ENCODE peak calls at places on chromosomes 7 and 10, in ten cellular contexts. E is right atrium auricular region, D is prostate gland, B is PC-9, T is heart left ventricle, Y is A549, W is SJSA1, Q is ovary, F is H9, U is small intestine. M is an unnamed sample.

GRCh38 chr7:34073676-34074075 is 168.3 kb downstream of the BMPER start:
- DNase-seq in E (no peak), D (no peak), B (no peak), T (no peak), Y (no peak), W (no peak), Q (peak; percentile 65), F (no peak), U (no peak), M (no peak)

GRCh38 chr10:28984431-28984830 is 304.4 kb upstream of the LYZL1 start:
- DNase-seq in E (peak; percentile 98), D (peak; percentile 81), B (peak; percentile 77), T (peak; percentile 94), Y (peak; percentile 76), W (peak; percentile 67), Q (peak; percentile 80), F (no peak), U (peak; percentile 8), M (no peak)

GRCh38 chr10:121112618-121113384 is 261.6 kb downstream of the WDR11 start:
- DNase-seq in E (no peak), D (no peak), B (no peak), T (no peak), Y (no peak), W (no peak), Q (no peak), F (peak; percentile 52), U (no peak), M (no peak)

GRCh38 chr10:122140477-122140902 is 130.6 kb upstream of the BTBD16 start:
- DNase-seq in E (peak; percentile 76), D (no peak), B (peak; percentile 20), T (peak; percentile 62), Y (peak; percentile 82), W (no peak), Q (no peak), F (no peak), U (no peak), M (no peak)

GRCh38 chr7:5692845-5693278 is 88.6 kb downstream of the RNF216 start:
- DNase-seq in E (no peak), D (no peak), B (peak; percentile 29), T (no peak), Y (peak; percentile 74), W (peak; percentile 80), Q (no peak), F (no peak), U (no peak), M (no peak)

GRCh38 chr10:20898851-20899250 is 1.7 kb upstream of the NEBL start:
- DNase-seq in E (no peak), D (no peak), B (no peak), T (no peak), Y (no peak), W (no peak), Q (no peak), F (no peak), U (no peak), M (no peak)

GRCh38 chr7:155669717-155670505 is 25.4 kb downstream of the RBM33 start:
- DNase-seq in E (no peak), D (no peak), B (no peak), T (no peak), Y (no peak), W (no peak), Q (no peak), F (peak; percentile 81), U (no peak), M (no peak)

GRCh38 chr10:112002191-112002590 is 181.4 kb downstream of the GPAM start:
- DNase-seq in E (no peak), D (no peak), B (no peak), T (no peak), Y (no peak), W (no peak), Q (no peak), F (no peak), U (no peak), M (no peak)

GRCh38 chr7:78151229-78151628 is 352.7 kb downstream of the PHTF2 start:
- DNase-seq in E (no peak), D (no peak), B (no peak), T (no peak), Y (no peak), W (no peak), Q (no peak), F (no peak), U (no peak), M (no peak)

GRCh38 chr10:91381562-91381923 is 28.6 kb upstream of the HECTD2 start:
- DNase-seq in E (no peak), D (peak; percentile 39), B (no peak), T (peak; percentile 28), Y (no peak), W (no peak), Q (no peak), F (no peak), U (no peak), M (no peak)

GRCh38 chr10:120403109-120403508 is 53.9 kb upstream of the PLPP4 start:
- DNase-seq in E (no peak), D (no peak), B (no peak), T (no peak), Y (no peak), W (no peak), Q (no peak), F (no peak), U (no peak), M (no peak)

GRCh38 chr10:29618341-29619171 is 16.2 kb downstream of the SVIL start:
- DNase-seq in E (peak; percentile 64), D (peak; percentile 42), B (peak; percentile 74), T (peak; percentile 59), Y (peak; percentile 37), W (no peak), Q (no peak), F (no peak), U (no peak), M (no peak)

GRCh38 chr10:99779335-99779734 is 3.1 kb upstream of the ABCC2 start:
- DNase-seq in E (no peak), D (no peak), B (peak; percentile 26), T (no peak), Y (peak; percentile 82), W (no peak), Q (no peak), F (no peak), U (no peak), M (no peak)

GRCh38 chr7:46317256-46317655 is 396.2 kb upstream of the IGFBP3 start:
- DNase-seq in E (no peak), D (no peak), B (no peak), T (no peak), Y (no peak), W (no peak), Q (no peak), F (no peak), U (no peak), M (no peak)

GRCh38 chr7:116236020-116236630 is 25.8 kb downstream of the TES start:
- DNase-seq in E (no peak), D (peak; percentile 52), B (no peak), T (no peak), Y (peak; percentile 60), W (peak; percentile 55), Q (peak; percentile 40), F (no peak), U (peak; percentile 54), M (peak; percentile 61)

GRCh38 chr10:32005050-32005449 is 51.2 kb downstream of the KIF5B start:
- DNase-seq in E (no peak), D (peak; percentile 10), B (peak; percentile 35), T (no peak), Y (peak; percentile 70), W (peak; percentile 51), Q (no peak), F (peak; percentile 43), U (peak; percentile 61), M (peak; percentile 46)

GRCh38 chr7:123770378-123770777 is 21.6 kb upstream of the WASL start:
- DNase-seq in E (no peak), D (no peak), B (peak; percentile 38), T (no peak), Y (peak; percentile 84), W (peak; percentile 34), Q (no peak), F (no peak), U (no peak), M (no peak)

GRCh38 chr7:133354546-133355324 is 101.9 kb downstream of the EXOC4 start:
- DNase-seq in E (no peak), D (no peak), B (no peak), T (no peak), Y (no peak), W (no peak), Q (no peak), F (no peak), U (no peak), M (no peak)

GRCh38 chr7:139825666-139826290 is 3.3 kb upstream of the TBXAS1 start:
- DNase-seq in E (no peak), D (no peak), B (no peak), T (no peak), Y (no peak), W (peak; percentile 6), Q (no peak), F (no peak), U (no peak), M (no peak)

GRCh38 chr10:49649294-49649693 is 30.2 kb upstream of the C10orf53 start:
- DNase-seq in E (peak; percentile 32), D (no peak), B (no peak), T (no peak), Y (no peak), W (no peak), Q (no peak), F (peak; percentile 59), U (no peak), M (no peak)
- H3K27ac ChIP-seq in E (no peak overlapping the region), D (no peak overlapping the region), B (no peak overlapping the region), T (no peak overlapping the region), Y (no peak overlapping the region), W (no peak overlapping the region), Q (no peak overlapping the region), F (no peak overlapping the region), U (no peak overlapping the region), M (no peak overlapping the region)

GRCh38 chr10:126632705-126633104 is 37.8 kb downstream of the C10orf90 start:
- DNase-seq in E (no peak), D (no peak), B (no peak), T (no peak), Y (no peak), W (no peak), Q (no peak), F (no peak), U (no peak), M (no peak)
- H3K4me1 ChIP-seq in E (no peaks in the 10 kb centered on the region), D (no peaks in the 10 kb centered on the region), B (no peaks in the 10 kb centered on the region), T (no peaks in the 10 kb centered on the region), Y (no peaks in the 10 kb centered on the region), W (no peaks in the 10 kb centered on the region), Q (no peaks in the 10 kb centered on the region), F (no peaks in the 10 kb centered on the region), U (no peaks in the 10 kb centered on the region), M (no peaks in the 10 kb centered on the region)

GRCh38 chr10:22341936-22342222 is 3.4 kb upstream of the SPAG6 start:
- DNase-seq in E (no peak), D (no peak), B (no peak), T (no peak), Y (no peak), W (no peak), Q (no peak), F (no peak), U (no peak), M (no peak)
- H3K27ac ChIP-seq in E (no peak overlapping the region), D (no peak overlapping the region), B (no peak overlapping the region), T (no peak overlapping the region), Y (no peak overlapping the region), W (no peak overlapping the region), Q (no peak overlapping the region), F (no peak overlapping the region), U (no peak overlapping the region), M (no peak overlapping the region)

DNA sequence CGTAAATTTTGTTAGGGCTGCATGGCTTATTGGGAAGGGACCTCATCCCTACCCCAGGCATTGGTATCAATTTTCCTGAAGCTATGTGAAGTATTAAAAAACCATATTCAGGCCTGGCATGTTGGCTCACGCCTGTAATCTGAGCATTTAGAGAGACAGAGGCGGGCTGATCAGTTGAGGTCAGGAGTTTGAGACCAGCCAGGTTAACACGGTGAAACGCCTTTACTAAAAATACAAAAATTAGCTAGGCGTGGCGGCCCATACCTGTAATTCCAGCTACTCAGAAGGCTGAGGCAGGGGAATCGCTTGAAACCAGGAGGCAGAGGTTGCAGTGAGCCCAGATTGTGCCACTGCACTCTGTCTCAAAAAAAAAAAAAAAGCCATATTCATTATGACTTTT is 7.1 kb downstream of the TASOR2 start:
- DNase-seq in E (no peak), D (no peak), B (peak; percentile 23), T (no peak), Y (no peak), W (no peak), Q (no peak), F (no peak), U (no peak), M (no peak)
- H3K4me1 ChIP-seq in E (no peaks in the 10 kb centered on the region), D (no peaks in the 10 kb centered on the region), B (no peaks in the 10 kb centered on the region), T (peaks cover 4% of the 10 kb centered on the region), Y (peaks cover 32% of the 10 kb centered on the region), W (no peaks in the 10 kb centered on the region), Q (peaks cover 5% of the 10 kb centered on the region), F (peaks cover 2% of the 10 kb centered on the region), U (peaks cover 4% of the 10 kb centered on the region), M (peaks cover 29% of the 10 kb centered on the region)

M was measured in naive thymus-derived CD4-positive, alpha-beta T cell.